ENCODE peak calls at places on chromosome 16, in nine cellular contexts. R is hepatic stellate cell, I is NCI-H226, J is EL, D is ELF-1, H is omental fat pad, L is putamen, B is skeletal muscle cell, M is T-helper 9 cell. O is an unnamed sample.
A peak's percentile ranks its signal among the peaks of the same experiment; 100 is the strongest.

GRCh38 chr16:81005644-81006471 is 827 bp downstream of the CMC2 start:
- DNase-seq in R (no peak), I (no peak), J (peak; percentile 19), D (peak; percentile 35), H (no peak), L (no peak), B (no peak), M (no peak), O (no peak)

GRCh38 chr16:17160285-17160854 is 310.4 kb downstream of the XYLT1 start:
- DNase-seq in R (peak; percentile 23), I (no peak), J (peak; percentile 10), D (no peak), H (no peak), L (no peak), B (peak; percentile 32), M (no peak), O (no peak)

GRCh38 chr16:80274576-80275191 is 266.1 kb upstream of the DYNLRB2 start:
- DNase-seq in R (no peak), I (peak; percentile 82), J (peak; percentile 87), D (no peak), H (no peak), L (no peak), B (peak; percentile 83), M (no peak), O (peak; percentile 79)

GRCh38 chr16:28098959-28099945 is 35.7 kb upstream of the GSG1L start:
- DNase-seq in R (no peak), I (no peak), J (no peak), D (no peak), H (no peak), L (no peak), B (no peak), M (no peak), O (no peak)

GRCh38 chr16:23171234-23171948 is 11.2 kb upstream of the SCNN1G start:
- DNase-seq in R (no peak), I (peak; percentile 23), J (peak; percentile 56), D (no peak), H (no peak), L (no peak), B (no peak), M (no peak), O (no peak)

GRCh38 chr16:54434859-54435258 is 148.3 kb upstream of the IRX3 start:
- DNase-seq in R (no peak), I (no peak), J (no peak), D (no peak), H (no peak), L (no peak), B (no peak), M (no peak), O (no peak)

GRCh38 chr16:15494231-15494630 is 59.8 kb downstream of the BMERB1 start:
- DNase-seq in R (peak; percentile 22), I (no peak), J (peak; percentile 49), D (no peak), H (no peak), L (no peak), B (peak; percentile 8), M (no peak), O (peak; percentile 21)

GRCh38 chr16:54649846-54650245 is 280.8 kb upstream of the IRX5 start:
- DNase-seq in R (no peak), I (no peak), J (peak; percentile 6), D (no peak), H (no peak), L (no peak), B (no peak), M (no peak), O (no peak)

GRCh38 chr16:15950167-15950854 is 895 bp downstream of the ABCC1 start:
- DNase-seq in R (peak; percentile 59), I (no peak), J (peak; percentile 60), D (peak; percentile 53), H (no peak), L (no peak), B (no peak), M (peak; percentile 37), O (peak; percentile 23)

GRCh38 chr16:4501071-4501478 is 24.9 kb downstream of the HMOX2 start:
- DNase-seq in R (no peak), I (no peak), J (peak; percentile 54), D (no peak), H (no peak), L (no peak), B (no peak), M (no peak), O (no peak)

GRCh38 chr16:88773812-88774291 is 11.2 kb downstream of the PIEZO1 start:
- DNase-seq in R (peak; percentile 89), I (peak; percentile 55), J (peak; percentile 92), D (peak; percentile 57), H (no peak), L (no peak), B (no peak), M (no peak), O (peak; percentile 82)

GRCh38 chr16:2787961-2788360 is 601 bp upstream of the PRSS33 start:
- DNase-seq in R (no peak), I (no peak), J (no peak), D (no peak), H (no peak), L (no peak), B (no peak), M (no peak), O (no peak)

GRCh38 chr16:30767767-30768465 is 5.8 kb downstream of the RNF40 start:
- DNase-seq in R (no peak), I (no peak), J (no peak), D (no peak), H (no peak), L (no peak), B (no peak), M (no peak), O (no peak)

GRCh38 chr16:65044861-65045260 is 77.0 kb downstream of the CDH11 start:
- DNase-seq in R (peak; percentile 34), I (peak; percentile 90), J (peak; percentile 83), D (no peak), H (no peak), L (no peak), B (peak; percentile 76), M (no peak), O (peak; percentile 81)

GRCh38 chr16:73026754-73027654 is 20.9 kb downstream of the ZFHX3 start:
- DNase-seq in R (no peak), I (no peak), J (no peak), D (no peak), H (no peak), L (no peak), B (no peak), M (no peak), O (no peak)

GRCh38 chr16:75097941-75098897 is 18.4 kb downstream of the LDHD start:
- DNase-seq in R (no peak), I (no peak), J (no peak), D (no peak), H (no peak), L (no peak), B (no peak), M (peak; percentile 67), O (no peak)

O was measured in brain microvascular endothelial cell.